ENCODE peak calls at places on chromosomes 5 and 9, in seven cellular contexts. Z is mesenchymal stem cell, A is mesendoderm, O is trophoblast cell, B is H1, P is IMR-90, N is H9. L is an unnamed sample.
A peak's percentile ranks its signal among the peaks of the same experiment; 100 is the strongest.

GRCh38 chr5:124064956-124065355 is 553.0 kb downstream of the CSNK1G3 start:
- DNase-seq in Z (peak; percentile 16), A (no peak), O (no peak), B (no peak), P (peak; percentile 3), N (no peak), L (no peak)

GRCh38 chr9:79674052-79674777 is 102.5 kb downstream of the TLE4 start:
- DNase-seq in Z (no peak), A (no peak), O (no peak), B (no peak), P (no peak), N (no peak), L (no peak)

GRCh38 chr9:18467696-18468095 is 6.3 kb upstream of the ADAMTSL1 start:
- DNase-seq in Z (no peak), A (no peak), O (no peak), B (no peak), P (no peak), N (no peak), L (no peak)

GRCh38 chr9:72315089-72315509 is 49.9 kb downstream of the ZFAND5 start:
- DNase-seq in Z (peak; percentile 81), A (no peak), O (no peak), B (no peak), P (peak; percentile 47), N (peak; percentile 27), L (no peak)

GRCh38 chr9:129874261-129875101 is 39.2 kb downstream of the USP20 start:
- DNase-seq in Z (no peak), A (no peak), O (no peak), B (no peak), P (no peak), N (no peak), L (no peak)

GRCh38 chr9:37677435-37677834 is 26.7 kb downstream of the FRMPD1 start:
- DNase-seq in Z (no peak), A (no peak), O (no peak), B (no peak), P (no peak), N (no peak), L (no peak)

GRCh38 chr5:112070022-112070421 is 313.0 kb upstream of the NREP start:
- DNase-seq in Z (no peak), A (peak; percentile 18), O (no peak), B (peak; percentile 1), P (no peak), N (no peak), L (no peak)

GRCh38 chr9:88535226-88535931 is 401 bp downstream of the NXNL2 start:
- DNase-seq in Z (peak; percentile 24), A (peak; percentile 55), O (peak; percentile 85), B (no peak), P (no peak), N (peak; percentile 81), L (no peak)

GRCh38 chr9:116300360-116300759 is 146.8 kb downstream of the PAPPA start:
- DNase-seq in Z (no peak), A (no peak), O (no peak), B (no peak), P (no peak), N (no peak), L (no peak)

GRCh38 chr9:113593682-113594281 is 130.3 kb downstream of the RGS3 start:
- DNase-seq in Z (peak; percentile 100), A (peak; percentile 100), O (peak; percentile 90), B (peak; percentile 94), P (peak; percentile 98), N (peak; percentile 99), L (peak; percentile 98)

GRCh38 chr9:71796368-71796767 is 28.1 kb upstream of the CEMIP2 start:
- DNase-seq in Z (no peak), A (peak; percentile 33), O (no peak), B (no peak), P (no peak), N (no peak), L (no peak)

GRCh38 chr5:123756325-123756664 is 244.3 kb downstream of the CSNK1G3 start:
- DNase-seq in Z (no peak), A (no peak), O (no peak), B (no peak), P (no peak), N (no peak), L (no peak)

GRCh38 chr5:102583663-102584062 is 84.9 kb upstream of the SLCO6A1 start:
- DNase-seq in Z (peak; percentile 40), A (no peak), O (peak; percentile 65), B (no peak), P (peak; percentile 18), N (no peak), L (no peak)

GRCh38 chr9:113998529-113999255 is 79.4 kb downstream of the AMBP start:
- DNase-seq in Z (no peak), A (peak; percentile 12), O (no peak), B (no peak), P (peak; percentile 12), N (peak; percentile 33), L (no peak)

DNA sequence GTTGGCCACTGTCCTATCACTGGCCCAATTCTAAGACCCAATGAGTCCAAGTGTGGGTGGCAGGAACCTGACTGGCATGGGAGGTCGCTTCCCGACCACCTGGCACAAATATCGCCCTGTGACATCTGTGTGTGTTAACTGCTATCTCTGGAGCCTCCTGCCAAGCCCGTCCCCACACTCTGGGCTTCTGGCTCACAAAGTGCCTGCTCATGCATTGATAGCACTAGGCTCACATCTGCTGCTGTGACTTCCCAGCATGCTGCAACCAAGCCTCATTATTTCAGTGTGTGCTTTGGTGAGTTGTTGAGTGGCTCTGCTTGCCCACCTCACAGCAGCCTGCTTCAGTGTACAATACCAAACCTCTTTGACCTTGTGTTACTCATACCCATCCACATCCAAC is 139.8 kb downstream of the APBA1 start:
- DNase-seq in Z (no peak), A (peak; percentile 9), O (no peak), B (no peak), P (peak; percentile 35), N (no peak), L (no peak)
- H2BK120ac ChIP-seq in Z (no peak overlapping the region), A (no peak overlapping the region), O (no peak overlapping the region), B (no peak overlapping the region), P (no peak overlapping the region), N (no peak overlapping the region), L (no peak overlapping the region)

GRCh38 chr9:109085510-109085909 is 34.2 kb downstream of the TMEM245 start:
- DNase-seq in Z (no peak), A (no peak), O (peak; percentile 80), B (no peak), P (no peak), N (no peak), L (no peak)
- H3K4me2 ChIP-seq in Z (no peak overlapping the region), A (no peak overlapping the region), O (no peak overlapping the region), B (no peak overlapping the region), P (no peak overlapping the region), N (no peak overlapping the region), L (no peak overlapping the region)

GRCh38 chr5:18281947-18282557 is 647.8 kb downstream of the TAF11L14 start:
- DNase-seq in Z (peak; percentile 61), A (peak; percentile 50), O (peak; percentile 73), B (no peak), P (peak; percentile 62), N (no peak), L (peak; percentile 9)

GRCh38 chr5:18276939-18277338 is 642.7 kb downstream of the TAF11L14 start:
- DNase-seq in Z (no peak), A (no peak), O (no peak), B (no peak), P (no peak), N (no peak), L (no peak)
- H2BK120ac ChIP-seq in Z (no peak overlapping the region), A (no peak overlapping the region), O (no peak overlapping the region), B (no peak overlapping the region), P (no peak overlapping the region), N (no peak overlapping the region), L (no peak overlapping the region)

DNA sequence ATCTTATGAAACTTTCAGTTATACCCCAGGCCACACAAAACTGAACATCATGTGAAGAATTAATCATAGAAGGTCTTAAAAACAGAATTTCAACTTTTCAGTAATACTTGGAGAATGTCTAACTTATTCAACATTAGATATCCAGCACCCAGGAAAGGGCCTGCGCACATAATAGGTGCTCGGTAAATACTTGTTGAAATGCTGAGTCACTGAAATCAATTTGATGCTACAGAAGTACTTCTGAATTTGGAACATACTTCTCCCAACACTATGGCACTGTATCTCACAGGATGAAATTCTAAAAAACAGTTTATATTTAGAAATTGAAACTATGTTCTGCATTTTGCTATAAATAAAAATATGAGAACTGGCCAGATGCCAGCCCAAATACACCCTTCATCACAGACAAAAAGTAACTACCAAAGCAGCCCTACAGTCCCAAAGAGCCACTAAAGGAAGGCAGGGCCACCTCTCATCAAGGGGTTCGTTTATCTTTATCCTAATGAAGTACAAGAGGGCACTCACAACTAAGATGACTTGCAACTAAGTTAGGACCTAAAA is 26.5 kb downstream of the MRPS27 start:
- DNase-seq in Z (no peak), A (no peak), O (no peak), B (no peak), P (no peak), N (no peak), L (no peak)
- H3K4me2 ChIP-seq in Z (no peak overlapping the region), A (no peak overlapping the region), O (no peak overlapping the region), B (no peak overlapping the region), P (no peak overlapping the region), N (no peak overlapping the region), L (no peak overlapping the region)

DNA sequence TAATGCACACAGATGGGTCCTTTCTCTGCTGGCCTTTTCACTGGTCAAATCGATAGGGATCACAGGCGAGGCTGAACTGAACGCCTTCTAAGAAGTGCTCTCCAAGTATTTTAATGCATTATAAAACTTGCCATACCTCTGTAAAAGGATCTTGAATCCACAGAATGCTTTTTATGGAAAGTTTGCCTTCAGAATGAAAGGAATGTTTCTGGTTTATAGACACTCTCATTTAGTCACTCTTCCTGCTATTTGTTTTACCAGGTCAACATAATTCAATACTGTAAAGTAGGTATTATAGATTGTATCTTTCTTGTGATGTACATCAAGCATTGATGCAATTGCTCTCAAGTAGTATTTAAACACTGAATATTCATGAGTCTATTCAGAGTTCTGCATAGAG is 308.3 kb downstream of the ISL1 start:
- DNase-seq in Z (no peak), A (no peak), O (no peak), B (no peak), P (no peak), N (no peak), L (no peak)
- H2BK120ac ChIP-seq in Z (no peak overlapping the region), A (no peak overlapping the region), O (no peak overlapping the region), B (no peak overlapping the region), P (no peak overlapping the region), N (no peak overlapping the region), L (no peak overlapping the region)

DNA sequence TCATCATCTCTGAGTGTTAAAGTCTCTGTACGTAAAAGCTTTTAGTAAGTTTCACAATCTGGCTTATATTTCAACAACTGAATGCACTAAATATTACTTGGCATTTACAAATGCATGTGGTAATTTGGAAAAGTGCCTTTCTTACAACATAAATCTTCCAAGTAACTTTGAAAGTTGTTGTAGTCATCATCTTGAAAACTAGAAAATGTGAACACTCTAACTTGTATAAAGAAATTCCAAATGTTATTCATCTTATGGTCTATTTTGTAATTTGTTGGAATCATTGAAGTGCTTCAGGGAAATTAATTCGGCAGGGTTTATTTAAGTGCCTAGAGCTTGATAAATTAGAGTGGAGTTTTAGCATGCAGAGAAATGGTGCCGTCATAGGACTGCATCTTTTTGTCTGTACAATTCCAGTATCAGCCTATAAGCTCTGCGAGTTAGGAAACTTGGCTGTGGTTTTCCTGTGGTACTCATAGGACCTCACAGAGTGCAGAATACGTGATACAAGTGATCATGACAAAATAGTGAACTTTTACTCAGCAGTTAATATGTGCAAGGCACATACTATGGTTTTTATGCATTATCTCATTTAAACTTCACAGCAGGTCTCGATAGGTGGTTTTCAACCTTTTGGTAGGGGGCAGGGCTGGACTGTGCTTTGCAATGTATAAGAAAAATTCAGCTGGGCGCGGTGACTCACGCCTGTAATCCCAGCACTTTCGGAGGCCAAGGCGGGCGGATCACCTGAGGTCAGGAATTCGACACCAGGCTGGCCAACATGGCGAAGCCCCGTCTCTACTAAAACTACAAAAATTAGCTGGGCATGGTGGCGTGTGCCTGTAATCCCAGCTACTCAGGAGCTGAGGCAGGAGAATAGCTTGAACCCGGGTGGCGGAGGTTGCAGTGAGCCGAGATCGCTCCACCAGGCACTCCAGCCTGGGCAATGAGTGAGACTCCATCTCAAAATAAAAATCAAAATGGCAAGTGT is 79.6 kb downstream of the RAI14 start:
- DNase-seq in Z (peak; percentile 71), A (peak; percentile 40), O (peak; percentile 85), B (no peak), P (peak; percentile 80), N (peak; percentile 41), L (no peak)
- H3K4me2 ChIP-seq in Z (no peak overlapping the region), A (no peak overlapping the region), O (no peak overlapping the region), B (no peak overlapping the region), P (peak overlapping the region; percentile 10), N (no peak overlapping the region), L (no peak overlapping the region)